ENCODE peak calls at places on chromosome 14, in seven cellular contexts. G is heart right ventricle; T is CD8-positive, alpha-beta T cell; X is pancreas; N is hepatocyte; H is lung; Y is cardiac muscle cell. S is an unnamed sample.

GRCh38 chr14:104554608-104555401 is 24.8 kb upstream of the C14orf180 start:
- DNase-seq in Y (peak), N (peak), H (no peak), X (peak), G (peak), T (no peak), S (no peak)

GRCh38 chr14:58628381-58628780 is 9.4 kb upstream of the DACT1 start:
- DNase-seq in T (no peak), X (no peak), H (no peak), G (no peak), N (no peak), Y (peak), S (no peak)

GRCh38 chr14:20219033-20219432 is 4.5 kb upstream of the OR11H6 start:
- DNase-seq in G (no peak), Y (no peak), X (no peak), H (no peak), T (no peak), N (no peak), S (no peak)

GRCh38 chr14:69695664-69696527 is 71.0 kb upstream of the SRSF5 start:
- DNase-seq in N (no peak), Y (peak), T (no peak), X (no peak), H (no peak), G (no peak), S (no peak)

GRCh38 chr14:104968541-104969401 is 9.4 kb downstream of the AHNAK2 start:
- DNase-seq in Y (no peak), T (no peak), N (peak), H (no peak), G (no peak), X (peak), S (no peak)

GRCh38 chr14:101732128-101732527 is 29.4 kb upstream of the PPP2R5C start:
- DNase-seq in N (no peak), Y (no peak), X (no peak), H (no peak), T (no peak), G (no peak), S (no peak)

GRCh38 chr14:94485944-94486841 is 10.2 kb upstream of the SERPINA9 start:
- DNase-seq in N (peak), X (peak), H (no peak), G (peak), Y (peak), T (peak), S (no peak)

GRCh38 chr14:96038558-96038919 is 623 bp upstream of the C14orf132 start:
- DNase-seq in T (no peak), H (no peak), G (no peak), X (no peak), N (no peak), Y (no peak), S (no peak)

GRCh38 chr14:77125275-77126073 is 16.1 kb downstream of the ZDHHC22 start:
- DNase-seq in H (no peak), T (no peak), N (no peak), Y (no peak), X (no peak), G (no peak), S (no peak)

GRCh38 chr14:101520621-101521305 is 40.5 kb upstream of the DIO3 start:
- DNase-seq in T (no peak), N (no peak), X (no peak), H (peak), G (no peak), Y (no peak), S (no peak)

DNA sequence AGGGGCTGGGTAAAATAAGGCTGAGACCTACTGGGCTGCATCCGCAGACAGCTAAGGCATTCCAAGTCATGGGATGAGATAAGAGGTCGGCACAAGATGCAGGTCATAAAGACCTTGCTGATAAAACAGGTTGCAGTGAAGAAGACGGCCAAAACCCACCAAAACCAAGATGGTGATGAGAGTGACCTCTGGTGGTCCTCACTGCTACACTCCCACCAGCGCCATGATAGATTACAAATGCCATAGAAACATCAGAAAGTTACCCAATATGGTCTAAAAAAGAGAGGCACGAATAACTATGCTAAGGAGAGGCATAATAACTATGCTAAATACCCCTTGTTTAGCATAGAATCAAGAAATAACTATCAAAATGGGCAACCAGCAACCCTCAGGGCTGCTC is 46.2 kb upstream of the MAP3K9 start:
- DNase-seq in T (no peak), G (no peak), N (no peak), H (no peak), X (no peak), Y (no peak), S (no peak)
- TF ChIP-seq CTCF in T (no peak), G (no peak), N (no peak), H (no peak), X (no peak), Y (no peak), S (no peak)

GRCh38 chr14:24080888-24081738 is 9.8 kb downstream of the CPNE6 start:
- DNase-seq in H (peak), X (peak), T (peak), Y (peak), G (peak), N (peak), S (no peak)
- H3K27ac ChIP-seq in H (peak), X (peak), T (peak), Y (no peak), G (peak), N (no peak), S (no peak)

DNA sequence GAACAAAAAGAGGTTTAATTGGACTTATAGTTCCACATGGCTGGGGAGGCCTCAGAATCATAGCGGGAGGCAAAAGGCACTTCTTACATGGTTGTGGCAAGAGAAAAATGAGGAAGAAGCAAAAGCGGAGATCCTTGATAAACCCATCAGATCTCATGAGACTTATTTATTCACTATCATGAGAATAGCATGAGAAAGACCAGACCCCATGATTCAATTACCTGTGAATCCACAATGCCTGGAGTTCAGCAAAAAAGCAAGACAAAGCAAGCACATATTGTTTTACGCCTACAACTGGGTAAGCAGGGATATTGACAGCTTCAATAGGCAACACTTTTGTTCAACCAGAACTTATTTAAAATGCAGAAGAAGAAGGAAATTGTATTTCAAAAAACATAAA is 218.2 kb downstream of the RPL10L start:
- DNase-seq in G (no peak), H (no peak), Y (no peak), T (no peak), X (no peak), N (no peak), S (no peak)
- H3K4me3 ChIP-seq in G (no peak), H (no peak), Y (no peak), T (no peak), X (no peak), N (no peak), S (no peak)

GRCh38 chr14:57189070-57189469 is 79.6 kb downstream of the EXOC5 start:
- DNase-seq in H (no peak), T (no peak), Y (peak), G (no peak), N (peak), X (no peak), S (no peak)
- TF ChIP-seq CTCF in H (no peak), T (no peak), Y (peak), G (no peak), N (peak), X (no peak), S (no peak)

GRCh38 chr14:64728106-64728505 is 23.9 kb downstream of the PLEKHG3 start:
- DNase-seq in H (no peak), Y (no peak), N (no peak), G (no peak), X (peak), T (no peak), S (no peak)
- H3K27ac ChIP-seq in H (no peak), Y (no peak), N (peak), G (no peak), X (no peak), T (no peak), S (peak)

S was measured in ascending aorta.